ENCODE peak calls at places on chromosome 2, in seven cellular contexts. One of them, this sample, is unnamed.
A peak's percentile ranks its signal among the peaks of the same experiment; 100 is the strongest.

GRCh38 chr2:7467782-7468447 is 550.7 kb downstream of the RNF144A start:
- DNase-seq in SK-N-SH: no peak
- DNase-seq in HFFc6: no peak
- DNase-seq in tibial artery: no peak
- DNase-seq in sigmoid colon: no peak
- DNase-seq in GM06990: no peak
- DNase-seq in glutamatergic neuron: no peak
- DNase-seq in this sample: no peak

GRCh38 chr2:29518010-29518409 is 402.8 kb downstream of the CLIP4 start:
- DNase-seq in SK-N-SH: peak; percentile 60
- DNase-seq in HFFc6: peak; percentile 55
- DNase-seq in tibial artery: no peak
- DNase-seq in sigmoid colon: no peak
- DNase-seq in GM06990: no peak
- DNase-seq in glutamatergic neuron: no peak
- DNase-seq in this sample: no peak

GRCh38 chr2:120253021-120253882 is 600 bp downstream of the RALB start:
- DNase-seq in SK-N-SH: peak; percentile 88
- DNase-seq in HFFc6: peak; percentile 77
- DNase-seq in tibial artery: peak; percentile 86
- DNase-seq in sigmoid colon: peak; percentile 94
- DNase-seq in GM06990: no peak
- DNase-seq in glutamatergic neuron: peak; percentile 84
- DNase-seq in this sample: peak; percentile 87

GRCh38 chr2:177316756-177317155 is 52.2 kb upstream of the NFE2L2 start:
- DNase-seq in SK-N-SH: no peak
- DNase-seq in HFFc6: no peak
- DNase-seq in tibial artery: no peak
- DNase-seq in sigmoid colon: no peak
- DNase-seq in GM06990: no peak
- DNase-seq in glutamatergic neuron: no peak
- DNase-seq in this sample: no peak

GRCh38 chr2:224772494-224772893 is 56.3 kb upstream of the CCDC195 start:
- DNase-seq in SK-N-SH: no peak
- DNase-seq in HFFc6: no peak
- DNase-seq in tibial artery: no peak
- DNase-seq in sigmoid colon: no peak
- DNase-seq in GM06990: no peak
- DNase-seq in glutamatergic neuron: no peak
- DNase-seq in this sample: no peak

GRCh38 chr2:240957656-240958365 is 40.6 kb upstream of the SNED1 start:
- DNase-seq in SK-N-SH: peak; percentile 79
- DNase-seq in HFFc6: no peak
- DNase-seq in tibial artery: peak; percentile 10
- DNase-seq in sigmoid colon: peak; percentile 35
- DNase-seq in GM06990: no peak
- DNase-seq in glutamatergic neuron: no peak
- DNase-seq in this sample: peak; percentile 59

GRCh38 chr2:181411105-181411849 is 45.9 kb upstream of the ITGA4 start:
- DNase-seq in SK-N-SH: no peak
- DNase-seq in HFFc6: no peak
- DNase-seq in tibial artery: no peak
- DNase-seq in sigmoid colon: no peak
- DNase-seq in GM06990: peak; percentile 55
- DNase-seq in glutamatergic neuron: peak; percentile 84
- DNase-seq in this sample: no peak

GRCh38 chr2:144137705-144138428 is 382.1 kb downstream of the ZEB2 start:
- DNase-seq in SK-N-SH: no peak
- DNase-seq in HFFc6: peak; percentile 89
- DNase-seq in tibial artery: no peak
- DNase-seq in sigmoid colon: no peak
- DNase-seq in GM06990: no peak
- DNase-seq in glutamatergic neuron: no peak
- DNase-seq in this sample: no peak

GRCh38 chr2:64653174-64654062 is at the start of gene SERTAD2:
- DNase-seq in SK-N-SH: peak; percentile 98
- DNase-seq in HFFc6: peak; percentile 74
- DNase-seq in tibial artery: peak; percentile 88
- DNase-seq in sigmoid colon: peak; percentile 96
- DNase-seq in GM06990: peak; percentile 89
- DNase-seq in glutamatergic neuron: peak; percentile 86
- DNase-seq in this sample: peak; percentile 92

GRCh38 chr2:64654063-64654811 is 524 bp upstream of the SERTAD2 start:
- DNase-seq in SK-N-SH: no peak
- DNase-seq in HFFc6: peak; percentile 84
- DNase-seq in tibial artery: peak; percentile 76
- DNase-seq in sigmoid colon: peak; percentile 92
- DNase-seq in GM06990: no peak
- DNase-seq in glutamatergic neuron: no peak
- DNase-seq in this sample: peak; percentile 94

GRCh38 chr2:64656379-64656778 is 2.7 kb upstream of the SERTAD2 start:
- DNase-seq in SK-N-SH: no peak
- DNase-seq in HFFc6: no peak
- DNase-seq in tibial artery: no peak
- DNase-seq in sigmoid colon: no peak
- DNase-seq in GM06990: no peak
- DNase-seq in glutamatergic neuron: no peak
- DNase-seq in this sample: no peak

GRCh38 chr2:64655873-64656272 is 2.2 kb upstream of the SERTAD2 start:
- DNase-seq in SK-N-SH: no peak
- DNase-seq in HFFc6: no peak
- DNase-seq in tibial artery: no peak
- DNase-seq in sigmoid colon: no peak
- DNase-seq in GM06990: no peak
- DNase-seq in glutamatergic neuron: no peak
- DNase-seq in this sample: no peak

DNA sequence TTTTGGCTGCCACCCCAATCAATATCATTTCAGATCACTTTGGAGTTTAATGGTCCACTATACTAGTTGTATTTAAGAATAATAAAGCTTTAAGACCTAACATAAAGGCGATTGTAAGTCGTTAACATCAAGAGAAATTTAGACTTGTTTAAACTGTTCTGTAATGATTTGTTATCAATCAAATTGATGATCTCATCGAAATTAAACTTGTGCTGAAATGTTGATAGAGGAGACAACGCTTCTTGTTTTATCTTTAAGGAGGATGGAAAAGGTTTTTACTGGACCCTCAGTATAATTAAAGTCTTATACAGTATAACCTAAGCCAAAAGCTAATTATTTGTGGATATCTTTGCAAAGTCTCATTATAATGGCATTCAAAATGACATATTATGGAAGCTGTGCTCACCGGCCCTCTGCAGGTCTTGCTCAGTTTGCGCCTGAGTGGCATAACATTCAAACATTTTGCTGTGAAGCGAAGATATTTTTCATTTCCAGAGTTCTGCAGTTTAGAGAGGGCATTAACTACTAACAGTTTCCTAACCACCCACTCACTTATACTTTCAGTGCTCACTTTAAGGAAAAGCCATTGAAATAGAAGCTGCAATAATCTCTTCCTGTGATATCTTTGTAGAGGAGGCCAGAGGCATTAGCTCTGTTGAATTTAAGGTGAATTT is 1.4 kb upstream of the SERTAD2 start:
- DNase-seq in SK-N-SH: no peak
- DNase-seq in HFFc6: peak; percentile 51
- DNase-seq in tibial artery: no peak
- DNase-seq in sigmoid colon: no peak
- DNase-seq in GM06990: no peak
- DNase-seq in glutamatergic neuron: no peak
- DNase-seq in this sample: no peak
- TF ChIP-seq CTCF in SK-N-SH: peak; percentile 58
- TF ChIP-seq CTCF in HFFc6: peak; percentile 57
- TF ChIP-seq CTCF in tibial artery: no peak
- TF ChIP-seq CTCF in sigmoid colon: peak; percentile 30
- TF ChIP-seq CTCF in GM06990: peak; percentile 28
- TF ChIP-seq CTCF in glutamatergic neuron: peak; percentile 18
- TF ChIP-seq CTCF in this sample: no peak

GRCh38 chr2:23385748-23386421 is 906 bp downstream of the KLHL29 start:
- DNase-seq in SK-N-SH: peak; percentile 84
- DNase-seq in HFFc6: no peak
- DNase-seq in tibial artery: no peak
- DNase-seq in sigmoid colon: no peak
- DNase-seq in GM06990: peak; percentile 51
- DNase-seq in glutamatergic neuron: peak; percentile 41
- DNase-seq in this sample: no peak

GRCh38 chr2:23387849-23388248 is 2.9 kb downstream of the KLHL29 start:
- DNase-seq in SK-N-SH: no peak
- DNase-seq in HFFc6: no peak
- DNase-seq in tibial artery: no peak
- DNase-seq in sigmoid colon: no peak
- DNase-seq in GM06990: no peak
- DNase-seq in glutamatergic neuron: no peak
- DNase-seq in this sample: no peak

GRCh38 chr2:23387221-23387550 is 2.2 kb downstream of the KLHL29 start:
- DNase-seq in SK-N-SH: no peak
- DNase-seq in HFFc6: no peak
- DNase-seq in tibial artery: no peak
- DNase-seq in sigmoid colon: no peak
- DNase-seq in GM06990: no peak
- DNase-seq in glutamatergic neuron: no peak
- DNase-seq in this sample: no peak

GRCh38 chr2:23385351-23385747 is 370 bp downstream of the KLHL29 start:
- DNase-seq in SK-N-SH: no peak
- DNase-seq in HFFc6: peak; percentile 52
- DNase-seq in tibial artery: peak; percentile 34
- DNase-seq in sigmoid colon: peak; percentile 74
- DNase-seq in GM06990: peak; percentile 52
- DNase-seq in glutamatergic neuron: peak; percentile 72
- DNase-seq in this sample: no peak

DNA sequence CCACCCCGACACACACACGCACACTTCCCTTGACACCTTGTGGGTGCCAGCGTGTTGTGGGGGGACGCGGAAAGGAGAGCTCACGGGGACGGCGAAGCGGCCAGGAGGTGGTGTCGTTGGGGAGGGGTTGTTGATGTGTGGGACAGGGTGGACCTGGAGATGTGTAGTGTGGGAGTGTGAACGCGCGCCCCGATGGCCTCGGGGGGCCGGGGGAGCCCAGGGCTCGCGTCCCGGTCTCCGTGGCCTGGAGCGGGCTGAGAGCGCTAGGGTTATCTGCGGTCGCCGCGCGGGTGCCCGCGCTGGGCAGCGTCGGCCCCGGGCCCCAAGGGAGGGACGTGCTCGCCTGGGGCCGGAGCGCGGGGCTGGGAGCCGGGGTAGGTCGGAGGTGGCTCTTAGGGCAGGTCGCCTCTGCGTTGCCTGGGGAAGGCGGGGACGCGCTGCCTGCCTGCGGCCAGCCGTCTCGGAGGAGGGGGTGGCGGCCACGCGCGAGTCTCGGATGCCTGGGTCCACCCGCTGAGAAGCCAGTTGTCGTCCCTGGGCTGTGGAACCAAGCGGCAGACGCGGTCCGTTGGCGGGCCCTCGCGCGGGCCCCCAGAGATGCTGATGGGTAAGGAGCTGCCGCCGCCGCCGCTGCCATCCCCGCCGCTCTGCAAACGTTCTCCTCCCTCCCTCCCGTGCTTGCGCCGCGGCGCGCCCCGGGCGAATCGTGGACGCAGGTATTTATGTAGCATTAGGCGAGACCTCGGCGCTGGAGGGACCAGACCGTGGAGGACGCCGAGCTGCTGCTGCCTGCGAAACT is 1.6 kb downstream of the KLHL29 start:
- DNase-seq in SK-N-SH: peak; percentile 80
- DNase-seq in HFFc6: no peak
- DNase-seq in tibial artery: peak; percentile 39
- DNase-seq in sigmoid colon: peak; percentile 81
- DNase-seq in GM06990: peak; percentile 71
- DNase-seq in glutamatergic neuron: peak; percentile 55
- DNase-seq in this sample: no peak
- TF ChIP-seq CTCF in SK-N-SH: no peak
- TF ChIP-seq CTCF in HFFc6: no peak
- TF ChIP-seq CTCF in tibial artery: no peak
- TF ChIP-seq CTCF in sigmoid colon: no peak
- TF ChIP-seq CTCF in GM06990: no peak
- TF ChIP-seq CTCF in glutamatergic neuron: no peak
- TF ChIP-seq CTCF in this sample: no peak

GRCh38 chr2:184554736-184555135 is 43.6 kb upstream of the ZNF804A start:
- DNase-seq in SK-N-SH: no peak
- DNase-seq in HFFc6: no peak
- DNase-seq in tibial artery: no peak
- DNase-seq in sigmoid colon: no peak
- DNase-seq in GM06990: no peak
- DNase-seq in glutamatergic neuron: no peak
- DNase-seq in this sample: no peak

GRCh38 chr2:184551631-184552030 is 46.7 kb upstream of the ZNF804A start:
- DNase-seq in SK-N-SH: no peak
- DNase-seq in HFFc6: no peak
- DNase-seq in tibial artery: no peak
- DNase-seq in sigmoid colon: no peak
- DNase-seq in GM06990: no peak
- DNase-seq in glutamatergic neuron: no peak
- DNase-seq in this sample: no peak

GRCh38 chr2:184543832-184544231 is 54.5 kb upstream of the ZNF804A start:
- DNase-seq in SK-N-SH: no peak
- DNase-seq in HFFc6: no peak
- DNase-seq in tibial artery: no peak
- DNase-seq in sigmoid colon: no peak
- DNase-seq in GM06990: no peak
- DNase-seq in glutamatergic neuron: no peak
- DNase-seq in this sample: no peak

DNA sequence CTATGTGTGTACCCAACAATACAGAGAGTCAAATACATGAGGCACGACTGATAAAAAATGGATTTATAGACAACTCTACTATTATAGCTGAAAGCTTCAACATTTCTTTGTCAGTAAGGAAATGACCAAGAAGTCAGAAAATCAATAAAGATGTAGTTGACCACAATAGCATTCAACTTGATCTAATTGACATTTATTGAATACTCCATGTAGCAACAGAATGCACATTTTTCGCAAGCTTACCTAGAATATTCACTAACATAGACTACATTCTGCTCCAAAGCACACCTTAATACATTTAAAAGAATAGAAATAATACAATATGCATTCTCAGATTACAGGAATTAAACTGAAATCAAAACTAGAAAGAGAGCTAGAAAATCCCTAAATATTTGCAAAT is 49.2 kb upstream of the ZNF804A start:
- DNase-seq in SK-N-SH: no peak
- DNase-seq in HFFc6: no peak
- DNase-seq in tibial artery: no peak
- DNase-seq in sigmoid colon: no peak
- DNase-seq in GM06990: no peak
- DNase-seq in glutamatergic neuron: no peak
- DNase-seq in this sample: no peak
- TF ChIP-seq CTCF in SK-N-SH: no peak
- TF ChIP-seq CTCF in HFFc6: no peak
- TF ChIP-seq CTCF in tibial artery: no peak
- TF ChIP-seq CTCF in sigmoid colon: no peak
- TF ChIP-seq CTCF in GM06990: no peak
- TF ChIP-seq CTCF in glutamatergic neuron: no peak
- TF ChIP-seq CTCF in this sample: no peak

GRCh38 chr2:73069041-73069854 is 2.3 kb downstream of the SFXN5 start:
- DNase-seq in SK-N-SH: no peak
- DNase-seq in HFFc6: no peak
- DNase-seq in tibial artery: no peak
- DNase-seq in sigmoid colon: no peak
- DNase-seq in GM06990: no peak
- DNase-seq in glutamatergic neuron: no peak
- DNase-seq in this sample: peak; percentile 64

GRCh38 chr2:73072416-73072815 is 904 bp upstream of the SFXN5 start:
- DNase-seq in SK-N-SH: no peak
- DNase-seq in HFFc6: no peak
- DNase-seq in tibial artery: no peak
- DNase-seq in sigmoid colon: no peak
- DNase-seq in GM06990: no peak
- DNase-seq in glutamatergic neuron: no peak
- DNase-seq in this sample: peak; percentile 68

GRCh38 chr2:73070651-73071451 is 661 bp downstream of the SFXN5 start:
- DNase-seq in SK-N-SH: peak; percentile 99
- DNase-seq in HFFc6: peak; percentile 95
- DNase-seq in tibial artery: peak; percentile 98
- DNase-seq in sigmoid colon: peak; percentile 99
- DNase-seq in GM06990: peak; percentile 96
- DNase-seq in glutamatergic neuron: peak; percentile 100
- DNase-seq in this sample: peak; percentile 98

GRCh38 chr2:73069855-73070650 is 1.5 kb downstream of the SFXN5 start:
- DNase-seq in SK-N-SH: no peak
- DNase-seq in HFFc6: no peak
- DNase-seq in tibial artery: no peak
- DNase-seq in sigmoid colon: no peak
- DNase-seq in GM06990: no peak
- DNase-seq in glutamatergic neuron: no peak
- DNase-seq in this sample: peak; percentile 72

DNA sequence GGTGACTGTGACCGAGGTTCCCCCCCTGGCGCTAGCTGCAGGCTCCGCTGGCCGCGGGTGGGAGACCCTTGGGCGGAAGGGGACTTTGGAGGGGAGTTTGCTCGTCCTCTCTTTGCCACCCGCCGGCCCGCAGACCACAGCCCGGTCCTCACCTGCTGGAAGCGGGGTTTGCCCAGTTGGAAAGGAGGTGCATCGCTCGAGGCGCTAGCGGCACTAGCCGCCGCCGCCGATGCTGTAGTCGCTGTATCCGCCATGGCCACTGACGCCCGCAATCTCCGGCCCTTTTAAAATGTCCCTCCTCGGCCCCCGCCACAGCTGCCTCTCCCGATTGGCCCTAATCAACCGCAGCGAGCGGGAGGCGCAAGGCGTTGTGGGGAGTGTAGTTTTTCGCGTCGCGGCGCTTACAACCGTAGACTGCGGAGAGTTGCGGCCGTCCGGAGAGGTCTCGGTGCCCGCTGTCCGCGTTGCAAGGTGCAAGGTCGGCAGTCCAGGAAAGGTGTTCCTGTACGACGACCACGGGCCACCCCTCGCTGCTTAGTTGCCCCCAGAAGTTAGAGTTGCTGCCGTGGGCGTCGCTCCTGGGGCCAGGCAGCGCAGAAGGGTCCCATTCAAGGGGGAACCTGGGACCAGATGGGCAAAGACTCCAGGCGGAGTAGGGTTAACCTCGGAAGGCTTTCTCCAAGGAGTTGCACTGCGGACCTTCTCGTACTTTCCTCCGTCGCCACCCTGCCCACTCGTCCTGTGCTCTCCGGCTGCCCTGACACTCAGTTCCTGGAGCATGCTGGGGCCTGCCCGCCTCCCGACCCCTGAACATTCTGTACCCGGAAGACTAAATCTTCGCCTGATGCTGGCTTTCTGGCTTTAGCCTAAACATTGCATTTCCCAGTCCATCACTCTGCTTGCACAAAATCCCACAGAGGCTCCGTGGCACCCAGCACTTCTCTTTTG is at the start of gene SFXN5:
- DNase-seq in SK-N-SH: peak; percentile 91
- DNase-seq in HFFc6: peak; percentile 91
- DNase-seq in tibial artery: peak; percentile 96
- DNase-seq in sigmoid colon: peak; percentile 98
- DNase-seq in GM06990: no peak
- DNase-seq in glutamatergic neuron: peak; percentile 97
- DNase-seq in this sample: peak; percentile 97
- TF ChIP-seq CTCF in SK-N-SH: peak; percentile 25
- TF ChIP-seq CTCF in HFFc6: peak; percentile 45
- TF ChIP-seq CTCF in tibial artery: peak; percentile 36
- TF ChIP-seq CTCF in sigmoid colon: no peak
- TF ChIP-seq CTCF in GM06990: peak; percentile 13
- TF ChIP-seq CTCF in glutamatergic neuron: no peak
- TF ChIP-seq CTCF in this sample: no peak